ENCODE peak calls at places on chromosomes 4 and X, in eight cellular contexts. P, F, T, R, I, X, M and K are unnamed samples.

GRCh38 chr4:7121174-7121573 is 53.3 kb upstream of the GRPEL1 start:
- DNase-seq in I (no peak), P (no peak), X (no peak), T (no peak), R (no peak), M (no peak), F (no peak), K (no peak)

GRCh38 chr4:24999392-25000104 is 31.2 kb downstream of the LGI2 start:
- DNase-seq in I (no peak), P (no peak), X (no peak), M (no peak), F (no peak), R (no peak), T (no peak), K (no peak)

GRCh38 chrX:55486736-55487135 is 2.9 kb downstream of the USP51 start:
- DNase-seq in M (peak), P (peak), I (no peak), R (no peak), F (no peak), X (no peak), T (no peak), K (peak)

GRCh38 chrX:96424007-96424406 is 260.6 kb upstream of the DIAPH2 start:
- DNase-seq in R (no peak), M (no peak), X (peak), T (no peak), I (no peak), P (no peak), F (no peak), K (no peak)

GRCh38 chr4:108446554-108446953 is 173.8 kb upstream of the RPL34 start:
- DNase-seq in F (no peak), T (no peak), M (no peak), R (no peak), I (no peak), X (no peak), P (no peak), K (no peak)

GRCh38 chr4:149512489-149512888 is 303.2 kb downstream of the IQCM start:
- DNase-seq in X (no peak), T (no peak), P (no peak), M (no peak), I (no peak), F (no peak), R (no peak), K (no peak)

GRCh38 chrX:22053486-22053885 is 21.4 kb downstream of the PHEX start:
- DNase-seq in T (no peak), F (no peak), I (no peak), R (no peak), P (no peak), X (no peak), M (no peak), K (no peak)

GRCh38 chr4:181085584-181085983 is 1157.6 kb upstream of the TENM3 start:
- DNase-seq in R (no peak), X (no peak), M (no peak), T (no peak), I (no peak), P (no peak), F (no peak), K (no peak)

GRCh38 chr4:112563431-112564200 is 47.6 kb upstream of the NEUROG2 start:
- DNase-seq in F (no peak), P (no peak), R (no peak), M (no peak), X (no peak), I (no peak), T (no peak), K (no peak)

GRCh38 chr4:113636438-113636818 is 125.1 kb downstream of the CAMK2D start:
- DNase-seq in M (no peak), T (no peak), F (no peak), P (no peak), R (no peak), I (no peak), X (peak), K (no peak)

GRCh38 chrX:153845842-153846241 is 15.5 kb upstream of the PDZD4 start:
- DNase-seq in F (no peak), T (no peak), P (no peak), X (no peak), R (no peak), I (no peak), M (no peak), K (no peak)

GRCh38 chr4:95510877-95511276 is 37.9 kb downstream of the UNC5C start:
- DNase-seq in R (peak), T (no peak), P (no peak), F (no peak), M (no peak), I (no peak), X (no peak), K (no peak)

GRCh38 chr4:52869196-52869595 is 7.1 kb downstream of the RASL11B start:
- DNase-seq in T (no peak), I (no peak), X (no peak), F (peak), R (no peak), P (no peak), M (no peak), K (peak)

GRCh38 chr4:1518997-1519700 is 112.9 kb upstream of the NKX1-1 start:
- DNase-seq in R (no peak), T (no peak), F (no peak), P (no peak), I (peak), M (no peak), X (no peak), K (no peak)

GRCh38 chrX:2516612-2517011 is 15.8 kb upstream of the DHRSX start:
- DNase-seq in P (no peak), R (no peak), I (peak), F (no peak), X (no peak), T (no peak), M (no peak), K (no peak)

GRCh38 chrX:6203462-6204215 is 25.0 kb downstream of the NLGN4X start:
- DNase-seq in F (no peak), T (no peak), I (no peak), P (no peak), R (no peak), X (no peak), M (no peak), K (no peak)

GRCh38 chrX:55290963-55291362 is 26.2 kb upstream of the PAGE3 start:
- DNase-seq in M (no peak), F (no peak), P (no peak), I (no peak), T (no peak), R (no peak), X (no peak), K (no peak)

GRCh38 chr4:152161676-152162330 is 374.1 kb downstream of the FBXW7 start:
- DNase-seq in F (no peak), P (no peak), M (no peak), R (no peak), X (no peak), I (no peak), T (no peak), K (no peak)

GRCh38 chr4:2289955-2290333 is 28.0 kb upstream of the MXD4 start:
- DNase-seq in X (no peak), R (no peak), P (no peak), F (peak), T (peak), I (no peak), M (no peak), K (peak)

GRCh38 chrX:107894038-107894437 is 68.4 kb downstream of the MID2 start:
- DNase-seq in T (no peak), M (peak), R (peak), X (peak), F (no peak), I (no peak), P (no peak), K (peak)

GRCh38 chr4:186684220-186684619 is 39.4 kb downstream of the FAT1 start:
- DNase-seq in I (no peak), X (no peak), T (no peak), F (no peak), R (no peak), P (no peak), M (no peak), K (no peak)

GRCh38 chr4:186684889-186685309 is 38.8 kb downstream of the FAT1 start:
- DNase-seq in R (no peak), I (no peak), X (no peak), M (no peak), F (no peak), P (no peak), T (no peak), K (no peak)

GRCh38 chr4:186687263-186687662 is 36.4 kb downstream of the FAT1 start:
- DNase-seq in X (no peak), T (no peak), M (no peak), R (no peak), I (no peak), F (no peak), P (no peak), K (no peak)

GRCh38 chr4:186688150-186688943 is 35.3 kb downstream of the FAT1 start:
- DNase-seq in I (no peak), X (no peak), F (no peak), R (no peak), P (no peak), M (no peak), T (no peak), K (no peak)

GRCh38 chr4:186685744-186686143 is 37.9 kb downstream of the FAT1 start:
- DNase-seq in F (no peak), I (no peak), R (peak), P (no peak), X (no peak), T (no peak), M (peak), K (no peak)
- H3K4me3 ChIP-seq in F (no peak), I (no peak), R (no peak), P (no peak), X (no peak), T (no peak), M (peak), K (no peak)

DNA sequence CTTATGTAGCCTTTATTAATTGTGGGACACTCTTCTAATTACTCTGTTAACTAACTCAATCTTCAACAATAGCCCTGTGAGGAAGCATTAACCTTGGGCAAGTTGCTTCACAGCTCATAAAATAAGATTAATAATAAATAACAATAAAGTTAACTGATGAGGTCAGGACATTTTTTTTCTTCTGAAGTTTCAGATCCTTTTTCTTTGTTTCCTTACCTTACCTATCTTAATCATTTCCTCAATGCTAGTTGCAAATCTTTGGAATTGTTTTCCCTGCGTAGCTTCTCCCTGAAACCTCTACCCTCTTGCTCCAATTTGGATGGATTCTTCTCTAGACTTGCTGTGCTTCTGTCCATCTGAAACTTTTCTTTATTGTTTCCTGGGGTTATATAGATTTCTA is 17.5 kb upstream of the PLAC8 start:
- DNase-seq in F (no peak), M (no peak), P (no peak), X (no peak), I (no peak), R (no peak), T (no peak), K (no peak)
- TF ChIP-seq CTCF in F (no peak), M (no peak), P (no peak), X (no peak), I (no peak), R (no peak), T (no peak), K (no peak)

GRCh38 chr4:77156533-77156911 is 485 bp upstream of the CCNG2 start:
- DNase-seq in I (peak), T (peak), P (peak), F (peak), M (peak), X (peak), R (peak), K (peak)
- TF ChIP-seq POLR2A in I (peak), T (peak), P (peak), F (no peak), M (peak), X (peak), R (peak), K (no peak)

DNA sequence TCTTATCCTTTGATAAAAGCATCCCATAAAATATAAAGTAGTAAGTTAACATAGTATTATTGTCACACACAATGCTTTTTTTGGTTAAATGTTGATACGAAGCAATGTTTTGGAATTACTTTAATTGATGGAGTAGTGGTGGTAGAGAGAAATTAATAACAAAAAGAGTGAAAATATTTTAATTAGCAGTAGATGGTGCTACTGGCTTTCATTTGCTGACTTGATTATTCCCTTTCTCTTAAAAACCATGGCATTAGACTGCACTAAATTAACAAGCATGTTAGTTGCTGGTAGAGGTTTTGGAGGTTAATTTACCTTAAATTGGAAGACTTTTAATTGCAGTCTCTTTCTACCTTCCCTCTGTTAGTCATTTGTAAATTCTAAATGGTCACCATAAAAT is 8.9 kb upstream of the DCK start:
- DNase-seq in T (no peak), P (no peak), F (no peak), X (no peak), I (no peak), R (no peak), M (no peak), K (no peak)
- H3K4me3 ChIP-seq in T (no peak), P (no peak), F (no peak), X (no peak), I (no peak), R (no peak), M (no peak), K (no peak)

DNA sequence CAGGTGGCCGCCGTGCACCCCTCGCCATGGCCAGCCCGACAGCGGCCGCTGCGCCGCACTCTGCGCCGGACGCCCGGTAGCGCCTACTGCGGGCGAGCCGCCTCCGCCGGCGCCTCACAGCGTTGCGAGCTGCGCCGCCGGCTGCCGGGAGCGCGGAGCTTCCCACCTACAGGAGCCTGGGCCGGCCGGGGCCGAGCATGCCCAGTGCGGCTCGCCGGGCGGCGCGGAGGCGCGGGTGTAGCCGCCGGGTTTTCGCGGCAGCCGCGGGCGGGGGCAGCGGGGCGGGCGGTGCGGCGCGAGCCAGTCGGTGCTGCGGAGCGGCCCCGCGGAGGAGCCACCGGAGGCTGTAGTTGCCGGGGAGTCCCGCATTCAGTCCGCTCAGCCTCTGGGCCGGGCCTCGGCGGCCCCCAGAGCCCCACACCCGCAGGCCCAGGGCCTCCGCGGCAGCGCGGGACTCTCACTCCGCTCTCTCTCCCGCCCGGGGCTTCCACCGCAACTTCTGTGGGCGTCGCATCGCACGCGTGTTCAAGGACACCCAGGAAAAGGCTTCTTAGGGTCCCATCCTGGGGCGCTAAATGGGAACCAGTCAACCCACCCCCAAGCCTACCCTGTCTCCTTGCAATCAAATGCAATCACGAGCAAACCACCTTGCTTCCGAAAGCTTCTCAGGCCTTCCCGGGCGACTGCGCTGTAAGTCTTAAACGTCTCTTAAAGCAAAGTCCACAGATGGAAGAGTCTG is at the start of gene MFAP3L:
- DNase-seq in P (peak), F (peak), T (peak), X (peak), I (peak), R (peak), M (peak), K (peak)
- TF ChIP-seq CTCF in P (peak), F (no peak), T (no peak), X (no peak), I (no peak), R (no peak), M (no peak), K (no peak)

DNA sequence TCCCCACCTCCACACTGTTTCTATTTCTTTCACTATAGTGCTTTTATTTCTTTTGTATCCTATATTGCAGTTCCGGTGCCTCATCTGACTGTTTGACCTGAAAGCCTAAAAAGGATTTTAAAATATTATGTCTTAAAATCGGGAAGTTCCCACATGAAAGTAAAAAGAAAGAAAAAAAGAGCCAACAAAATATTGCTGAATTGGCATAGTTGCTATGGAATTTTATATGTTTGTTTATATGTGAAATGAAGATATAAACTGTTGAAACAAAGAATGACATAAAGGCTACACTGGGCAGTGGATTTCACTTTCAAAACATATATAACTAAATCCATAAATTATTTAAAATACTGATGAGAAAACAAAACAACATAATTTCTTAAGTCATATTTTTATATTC is 1383.7 kb downstream of the C4orf33 start:
- DNase-seq in M (no peak), X (no peak), T (no peak), I (no peak), R (no peak), F (no peak), P (no peak), K (no peak)
- TF ChIP-seq POLR2A in M (no peak), X (no peak), T (no peak), I (no peak), R (no peak), F (no peak), P (no peak), K (no peak)

DNA sequence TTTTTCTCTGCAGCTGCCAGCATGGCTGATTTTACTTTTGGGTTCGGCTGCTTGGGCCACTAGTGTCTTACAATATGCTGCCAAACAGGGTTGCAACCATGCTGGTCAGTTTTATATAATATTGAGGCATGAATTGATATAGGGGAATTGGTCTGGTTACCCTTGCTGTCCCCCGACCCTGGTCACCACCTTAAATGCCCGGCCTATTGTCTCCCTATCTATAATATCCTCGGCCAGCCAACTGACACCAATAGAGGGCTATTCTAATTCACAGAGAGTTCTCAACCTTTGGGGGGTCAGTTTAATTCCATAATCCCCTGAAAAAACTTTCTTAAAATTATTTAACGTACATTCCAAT is 28.7 kb downstream of the SULT1E1 start:
- DNase-seq in P (no peak), F (no peak), X (no peak), M (no peak), I (peak), R (no peak), T (no peak), K (no peak)
- H3K4me3 ChIP-seq in P (no peak), F (no peak), X (no peak), M (no peak), I (no peak), R (no peak), T (no peak), K (no peak)

DNA sequence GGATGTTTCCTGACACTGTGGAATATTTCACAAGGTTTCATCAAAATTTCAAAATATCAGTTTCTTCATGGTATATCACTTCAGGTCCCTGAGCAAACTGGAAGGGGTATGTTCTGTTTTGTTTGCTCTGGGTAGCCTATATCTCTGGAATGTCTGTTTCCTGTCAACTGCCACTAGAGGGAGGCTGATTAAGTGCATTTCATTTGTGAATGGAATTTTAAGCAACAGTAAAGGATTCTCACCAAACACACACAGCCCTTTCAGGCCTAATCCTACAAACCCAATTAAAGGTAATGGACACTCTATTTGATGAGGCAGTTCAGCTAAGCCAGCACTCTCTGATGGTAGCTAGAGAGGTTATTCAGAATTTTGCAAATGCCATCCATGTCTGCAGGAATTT is 307.1 kb downstream of the TEX13A start:
- DNase-seq in M (peak), X (peak), R (no peak), I (no peak), P (no peak), F (no peak), T (no peak), K (no peak)
- TF ChIP-seq CTCF in M (no peak), X (peak), R (peak), I (no peak), P (peak), F (no peak), T (no peak), K (no peak)

DNA sequence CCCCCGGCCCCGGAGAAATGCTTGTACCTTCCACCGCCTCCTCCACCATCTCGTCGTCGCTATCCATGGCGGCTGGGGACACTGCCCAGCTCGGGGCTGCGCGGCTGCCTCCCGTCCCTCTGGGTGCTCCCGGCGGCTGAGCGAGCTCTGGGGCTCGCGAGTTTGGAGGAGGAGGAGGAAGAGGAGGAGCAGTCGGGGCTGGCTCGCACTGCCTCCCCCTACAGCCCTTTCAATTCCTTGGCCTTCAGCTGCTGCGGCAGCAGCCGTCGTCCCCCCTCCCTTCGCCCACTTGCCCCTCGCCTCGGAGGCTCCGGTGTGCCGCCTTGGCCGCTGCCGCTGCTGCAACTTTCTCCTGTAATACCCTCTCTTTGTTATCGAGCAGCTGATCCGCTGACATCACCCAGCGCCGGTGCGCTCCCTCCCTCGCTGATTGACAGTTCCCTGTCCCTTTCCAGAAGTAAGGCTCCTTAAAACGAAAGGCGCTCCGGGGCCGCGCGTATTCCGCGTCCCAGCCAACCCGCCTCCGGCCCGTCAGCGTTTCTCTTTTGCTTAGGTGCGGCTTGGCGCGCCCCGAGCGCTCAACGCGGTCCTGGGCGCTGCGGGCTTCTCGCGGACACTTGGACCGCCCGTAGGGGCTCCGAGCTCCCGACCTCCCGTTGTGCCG is at the start of gene SETD7:
- DNase-seq in M (peak), R (peak), F (peak), T (peak), P (peak), X (peak), I (peak), K (peak)
- TF ChIP-seq POLR2A in M (peak), R (peak), F (peak), T (peak), P (peak), X (peak), I (peak), K (no peak)

GRCh38 chr4:147550626-147551250 is 66.5 kb upstream of the TMEM184C start:
- DNase-seq in T (no peak), I (no peak), P (no peak), X (no peak), M (no peak), R (no peak), F (no peak), K (no peak)
- H3K4me3 ChIP-seq in T (no peak), I (no peak), P (no peak), X (no peak), M (no peak), R (no peak), F (no peak), K (no peak)